ENCODE peak calls at places on chromosomes 16 and 17, in six cellular contexts. L is GM12878, X is H1, Q is HCT116, Y is HepG2, Z is K562. M is an unnamed sample.

GRCh38 chr17:8147141-8147804 is 4.9 kb downstream of the PER1 start:
- DNase-seq in L (no peak), X (no peak), Q (no peak), Y (no peak), Z (no peak), M (no peak)

GRCh38 chr16:70693231-70693671 is 7.4 kb upstream of the MTSS2 start:
- DNase-seq in L (no peak), X (no peak), Q (no peak), Y (no peak), Z (no peak), M (no peak)

GRCh38 chr16:81445926-81446317 is 1.3 kb downstream of the CMIP start:
- DNase-seq in L (no peak), X (peak), Q (no peak), Y (no peak), Z (no peak), M (no peak)

GRCh38 chr17:41678411-41678906 is 10.2 kb upstream of the EIF1 start:
- DNase-seq in L (peak), X (no peak), Q (no peak), Y (no peak), Z (peak), M (no peak)

GRCh38 chr17:50355336-50355700 is 9.4 kb downstream of the XYLT2 start:
- DNase-seq in L (no peak), X (no peak), Q (no peak), Y (no peak), Z (no peak), M (no peak)

GRCh38 chr17:50931003-50931878 is 65.1 kb upstream of the TOB1 start:
- DNase-seq in L (no peak), X (peak), Q (no peak), Y (peak), Z (peak), M (peak)

GRCh38 chr16:56513972-56514371 is 5.9 kb downstream of the BBS2 start:
- DNase-seq in L (peak), X (no peak), Q (peak), Y (peak), Z (peak), M (peak)

GRCh38 chr17:82978765-82979349 is 100.6 kb upstream of the METRNL start:
- DNase-seq in L (peak), X (no peak), Q (no peak), Y (no peak), Z (no peak), M (no peak)

GRCh38 chr16:27216297-27216885 is 13.1 kb downstream of the KDM8 start:
- DNase-seq in L (no peak), X (no peak), Q (no peak), Y (no peak), Z (no peak), M (no peak)

GRCh38 chr16:55264949-55265348 is 59.1 kb upstream of the IRX6 start:
- DNase-seq in L (no peak), X (no peak), Q (no peak), Y (no peak), Z (no peak), M (no peak)

DNA sequence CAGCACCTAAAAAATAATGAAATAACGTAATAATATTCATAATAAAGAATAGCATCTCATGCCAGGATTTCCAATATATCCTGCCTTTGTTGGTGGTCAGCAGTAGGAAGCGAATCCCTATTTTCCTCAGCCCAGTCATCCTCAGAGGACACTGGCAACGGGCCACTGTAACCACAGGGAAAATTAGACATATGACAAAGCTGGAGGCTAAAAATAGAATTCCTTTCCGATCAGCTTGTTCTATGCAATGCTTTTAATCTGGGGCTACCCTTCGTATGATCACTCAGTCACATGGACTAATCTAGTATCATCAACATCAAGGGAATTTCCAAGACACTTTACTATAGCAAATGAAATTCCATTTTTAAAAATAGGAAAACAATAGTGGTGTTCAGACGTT is 246.9 kb upstream of the KCNJ16 start:
- DNase-seq in L (no peak), X (no peak), Q (no peak), Y (no peak), Z (no peak), M (no peak)
- TF ChIP-seq ZNF274 in L (no peak), X (no peak), Q (no peak), Y (no peak), Z (no peak), M (no peak)

GRCh38 chr16:687499-687898 is 2.7 kb downstream of the WDR24 start:
- DNase-seq in L (no peak), X (no peak), Q (no peak), Y (no peak), Z (no peak), M (no peak)

GRCh38 chr16:684067-684794 is at the start of gene JMJD8:
- DNase-seq in L (no peak), X (peak), Q (peak), Y (no peak), Z (peak), M (peak)

GRCh38 chr16:684961-685696 is 995 bp upstream of the JMJD8 start:
- DNase-seq in L (no peak), X (no peak), Q (no peak), Y (no peak), Z (no peak), M (no peak)

GRCh38 chr16:686459-687260 is 2.5 kb upstream of the JMJD8 start:
- DNase-seq in L (no peak), X (no peak), Q (no peak), Y (no peak), Z (no peak), M (no peak)

DNA sequence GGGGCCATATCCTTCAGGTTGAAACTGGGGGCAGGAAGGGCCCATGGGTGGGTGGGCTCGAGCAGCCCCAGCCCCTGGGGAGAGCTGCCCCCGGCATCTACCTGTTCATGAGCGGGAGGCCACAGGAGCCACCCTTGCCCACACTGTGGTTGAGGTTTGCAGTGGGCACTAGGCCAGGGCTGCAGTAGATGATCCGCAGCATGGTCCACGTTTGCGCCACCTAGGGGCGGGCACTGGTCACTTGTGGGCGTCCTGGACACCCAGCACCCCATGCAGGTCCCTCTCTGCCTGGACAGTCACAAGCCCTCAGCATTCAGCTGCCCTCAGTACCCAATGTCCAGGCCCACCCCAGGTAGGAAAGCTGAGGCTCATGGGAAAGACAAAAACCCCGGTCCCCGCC is 1.8 kb upstream of the JMJD8 start:
- DNase-seq in L (no peak), X (peak), Q (no peak), Y (peak), Z (no peak), M (no peak)
- TF ChIP-seq ZNF274 in L (no peak), X (no peak), Q (no peak), Y (no peak), Z (no peak), M (no peak)

GRCh38 chr16:75097191-75097761 is 19.3 kb downstream of the LDHD start:
- DNase-seq in L (no peak), X (no peak), Q (no peak), Y (no peak), Z (no peak), M (no peak)

GRCh38 chr16:75096730-75097129 is 19.9 kb downstream of the LDHD start:
- DNase-seq in L (no peak), X (peak), Q (peak), Y (no peak), Z (peak), M (no peak)

GRCh38 chr16:75093598-75094540 is 22.7 kb downstream of the LDHD start:
- DNase-seq in L (no peak), X (no peak), Q (no peak), Y (no peak), Z (no peak), M (no peak)

GRCh38 chr16:75095637-75096036 is 20.9 kb downstream of the LDHD start:
- DNase-seq in L (no peak), X (no peak), Q (no peak), Y (no peak), Z (no peak), M (no peak)

DNA sequence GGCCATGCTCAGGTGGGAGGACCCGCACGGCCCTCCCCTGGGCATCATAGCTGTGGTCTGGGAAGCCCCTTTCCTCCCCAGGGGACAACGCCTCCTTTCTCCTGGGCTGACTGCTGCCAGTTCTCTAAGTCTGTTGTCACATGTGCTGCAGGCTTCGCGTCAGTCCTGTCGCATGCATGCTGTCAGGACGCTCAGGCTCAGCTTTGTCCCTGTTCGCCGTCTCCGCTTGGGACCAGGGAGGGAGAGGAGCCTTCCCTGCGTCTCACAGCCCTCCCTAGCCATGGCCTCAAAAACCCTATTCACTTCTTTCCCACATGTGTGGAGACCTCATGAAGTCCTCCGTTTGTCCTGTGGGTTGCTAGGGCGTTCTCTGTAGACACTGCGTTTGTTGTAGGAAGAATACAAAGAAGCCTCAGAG is 21.4 kb downstream of the LDHD start:
- DNase-seq in L (no peak), X (no peak), Q (no peak), Y (no peak), Z (no peak), M (no peak)
- TF ChIP-seq ZNF274 in L (no peak), X (no peak), Q (no peak), Y (no peak), Z (no peak), M (no peak)

DNA sequence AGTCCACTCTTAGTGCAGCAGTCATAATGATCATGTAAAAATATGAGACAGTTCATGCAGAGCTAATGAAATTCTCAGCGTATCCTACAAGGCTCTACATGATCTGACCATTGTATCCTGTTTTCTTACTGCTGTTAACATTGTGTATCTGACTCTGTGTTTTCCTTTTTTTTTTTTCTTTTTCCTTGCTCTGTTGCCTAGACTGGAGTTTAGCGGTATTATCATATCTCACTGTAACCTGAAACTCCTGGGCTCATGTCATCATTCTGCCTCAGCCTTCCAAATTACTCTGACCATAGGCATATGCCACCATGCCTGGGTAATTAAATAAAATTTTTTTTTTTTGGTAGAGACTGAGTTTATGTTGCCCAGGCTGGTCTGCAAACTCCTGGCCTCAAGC is 12.1 kb downstream of the DUS2 start:
- DNase-seq in L (no peak), X (no peak), Q (no peak), Y (no peak), Z (no peak), M (no peak)
- TF ChIP-seq ZNF274 in L (no peak), X (no peak), Q (no peak), Y (no peak), Z (no peak), M (no peak)

GRCh38 chr16:19524356-19524865 is 669 bp downstream of the CCP110 start:
- DNase-seq in L (no peak), X (no peak), Q (no peak), Y (no peak), Z (no peak), M (no peak)
- TF ChIP-seq ZNF274 in L (no peak), X (no peak), Q (no peak), Y (no peak), Z (no peak), M (no peak)

DNA sequence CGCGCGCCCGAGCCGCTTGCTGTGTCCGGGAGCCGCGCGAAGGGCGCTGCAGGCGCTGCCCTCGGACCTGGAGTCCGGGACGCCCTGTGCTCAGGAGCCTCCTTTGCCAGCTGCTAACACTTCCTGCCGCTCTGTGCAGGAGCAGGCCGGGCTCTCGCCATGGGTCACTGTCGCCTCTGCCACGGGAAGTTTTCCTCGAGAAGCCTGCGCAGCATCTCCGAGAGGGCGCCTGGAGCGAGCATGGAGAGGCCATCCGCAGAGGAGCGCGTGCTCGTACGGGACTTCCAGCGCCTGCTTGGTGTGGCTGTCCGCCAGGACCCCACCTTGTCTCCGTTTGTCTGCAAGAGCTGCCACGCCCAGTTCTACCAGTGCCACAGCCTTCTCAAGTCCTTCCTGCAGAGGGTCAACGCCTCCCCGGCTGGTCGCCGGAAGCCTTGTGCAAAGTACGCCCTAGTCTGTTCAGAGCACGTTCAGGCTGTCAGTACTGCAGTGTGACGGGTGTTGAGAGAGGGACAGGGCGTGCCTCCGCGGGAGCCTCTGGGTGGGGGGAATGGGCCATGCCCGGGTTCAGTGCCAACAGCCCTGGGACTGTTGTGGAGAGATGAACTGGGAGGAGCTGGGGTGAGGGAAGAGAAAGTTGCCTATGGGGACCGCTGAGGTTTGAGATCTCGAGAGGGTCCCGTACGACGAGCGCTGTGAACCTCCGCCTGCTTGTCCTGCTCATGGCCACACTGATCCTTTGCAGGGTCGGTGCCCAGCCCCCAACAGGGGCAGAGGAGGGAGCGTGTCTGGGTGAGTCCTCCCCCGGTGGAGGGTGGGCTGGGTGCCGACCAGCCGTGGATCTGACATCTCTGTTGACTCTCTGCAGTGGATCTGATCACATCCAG is 1.3 kb downstream of the ZNF276 start:
- DNase-seq in L (no peak), X (peak), Q (peak), Y (no peak), Z (no peak), M (no peak)
- TF ChIP-seq ZNF274 in L (no peak), X (no peak), Q (no peak), Y (no peak), Z (no peak), M (no peak)

DNA sequence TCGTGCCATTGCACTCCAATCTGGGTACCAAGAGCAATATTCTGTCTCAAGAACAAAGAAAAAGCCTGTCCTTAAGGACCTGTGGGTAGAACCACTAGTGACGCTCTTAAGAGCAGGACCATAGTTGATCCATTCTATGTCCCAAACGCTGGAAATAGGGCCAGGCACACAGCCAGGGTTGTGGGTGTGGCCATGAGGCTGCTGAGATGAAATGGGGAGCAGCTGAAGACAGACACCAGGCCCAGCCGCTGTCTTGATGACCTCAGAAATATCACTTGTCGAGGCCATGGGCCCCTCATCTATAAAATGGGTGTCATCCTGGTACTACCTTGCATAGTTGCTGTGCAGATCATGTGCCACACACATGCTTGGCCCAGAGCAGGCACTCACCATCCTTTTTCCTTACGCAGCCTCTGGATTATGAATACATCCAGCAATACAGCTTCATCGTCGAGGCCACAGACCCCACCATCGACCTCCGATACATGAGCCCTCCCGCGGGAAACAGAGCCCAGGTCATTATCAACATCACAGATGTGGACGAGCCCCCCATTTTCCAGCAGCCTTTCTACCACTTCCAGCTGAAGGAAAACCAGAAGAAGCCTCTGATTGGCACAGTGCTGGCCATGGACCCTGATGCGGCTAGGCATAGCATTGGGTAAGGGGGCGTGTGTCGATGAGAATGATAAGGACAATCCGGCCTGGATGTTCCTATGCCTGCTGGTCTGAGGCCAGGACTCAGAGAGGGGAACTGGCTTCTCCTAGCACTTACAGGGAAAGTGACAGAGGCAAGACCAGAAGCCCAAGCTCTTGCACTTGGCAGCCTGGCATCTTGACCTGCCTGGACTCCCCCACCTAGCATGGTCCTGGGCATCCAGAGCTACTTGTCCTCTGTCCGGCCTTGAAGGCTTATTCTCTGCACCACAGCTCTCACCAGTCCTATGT is 25.5 kb downstream of the CDH5 start:
- DNase-seq in L (no peak), X (no peak), Q (no peak), Y (no peak), Z (no peak), M (no peak)
- TF ChIP-seq ZNF274 in L (no peak), X (no peak), Q (no peak), Y (no peak), Z (no peak), M (no peak)

DNA sequence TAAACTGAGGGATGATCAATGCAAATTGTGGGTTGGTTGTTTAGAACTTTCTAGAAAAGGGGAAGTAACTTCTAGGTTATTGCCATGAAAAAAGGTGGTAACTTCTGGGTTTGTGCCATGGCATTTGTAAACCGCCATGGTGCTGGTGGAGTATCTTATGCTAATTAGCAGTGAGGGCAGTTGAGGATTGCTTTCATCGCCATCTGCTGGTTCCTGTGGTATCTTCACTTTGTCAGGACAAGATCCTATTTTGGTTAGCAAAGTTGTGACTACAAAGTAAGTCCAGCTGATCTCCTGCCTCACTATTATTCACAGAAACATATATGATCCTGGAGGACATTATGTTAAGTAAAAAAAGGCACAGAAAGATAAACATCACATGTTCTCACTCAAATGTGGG is 1332.3 kb downstream of the CDH11 start:
- DNase-seq in L (no peak), X (no peak), Q (no peak), Y (no peak), Z (no peak), M (peak)
- TF ChIP-seq ZNF274 in L (no peak), X (no peak), Q (no peak), Y (no peak), Z (no peak), M (no peak)

GRCh38 chr16:52914428-52914827 is 138.3 kb downstream of the CHD9NB start:
- DNase-seq in L (no peak), X (peak), Q (no peak), Y (no peak), Z (no peak), M (no peak)

GRCh38 chr16:52912565-52913173 is 140.0 kb downstream of the CHD9NB start:
- DNase-seq in L (peak), X (peak), Q (peak), Y (peak), Z (peak), M (peak)
- TF ChIP-seq ZNF274 in L (no peak), X (no peak), Q (no peak), Y (no peak), Z (no peak), M (no peak)

DNA sequence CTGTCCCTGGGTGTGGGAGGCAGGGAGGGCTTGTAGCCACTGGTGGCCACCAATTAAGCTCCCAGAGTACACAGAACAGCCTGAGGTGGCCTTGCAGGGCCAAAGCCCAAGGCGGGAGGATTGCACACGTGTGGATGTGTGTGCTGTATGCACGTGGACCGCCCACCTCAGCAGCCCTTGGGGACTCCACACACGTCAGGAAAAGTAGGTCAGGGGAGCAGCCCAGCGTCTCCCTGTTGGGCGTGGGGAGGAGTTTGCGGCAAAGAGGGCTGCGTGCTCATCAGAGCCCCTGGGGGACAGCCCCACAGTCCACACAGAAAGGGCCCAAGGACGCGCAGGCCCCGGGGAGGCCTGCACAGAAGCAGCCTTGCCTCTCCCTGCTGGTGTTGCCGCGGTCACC is 19.6 kb downstream of the SBK1 start:
- DNase-seq in L (no peak), X (no peak), Q (no peak), Y (no peak), Z (no peak), M (no peak)
- TF ChIP-seq ZNF274 in L (no peak), X (no peak), Q (no peak), Y (no peak), Z (no peak), M (no peak)

M was measured in NT2/D1.